ENCODE peak calls at places on chromosomes 4 and X, in nine cellular contexts. One of them, this sample, is unnamed.

GRCh38 chr4:37001688-37002436 is 242.7 kb upstream of the NWD2 start:
- DNase-seq in T-helper 1 cell: no peak
- DNase-seq in ELF-1: no peak
- DNase-seq in vagina: no peak
- DNase-seq in GM13976: no peak
- DNase-seq in DMS153: no peak
- DNase-seq in heart left ventricle: no peak
- DNase-seq in GM23248: no peak
- DNase-seq in GM18507: no peak
- DNase-seq in this sample: no peak

GRCh38 chr4:2865381-2865780 is 21.7 kb downstream of the ADD1 start:
- DNase-seq in GM18507: no peak
- DNase-seq in heart left ventricle: no peak
- DNase-seq in T-helper 1 cell: no peak
- DNase-seq in ELF-1: no peak
- DNase-seq in DMS153: no peak
- DNase-seq in GM13976: no peak
- DNase-seq in vagina: no peak
- DNase-seq in GM23248: no peak
- DNase-seq in this sample: no peak

GRCh38 chr4:155578726-155579385 is 87.8 kb upstream of the GUCY1A1 start:
- DNase-seq in DMS153: no peak
- DNase-seq in vagina: no peak
- DNase-seq in heart left ventricle: no peak
- DNase-seq in GM13976: no peak
- DNase-seq in GM18507: no peak
- DNase-seq in GM23248: peak; percentile 39
- DNase-seq in ELF-1: no peak
- DNase-seq in T-helper 1 cell: no peak
- DNase-seq in this sample: no peak

GRCh38 chr4:48223633-48224295 is 45.9 kb downstream of the TEC start:
- DNase-seq in ELF-1: no peak
- DNase-seq in GM13976: no peak
- DNase-seq in GM23248: no peak
- DNase-seq in vagina: no peak
- DNase-seq in T-helper 1 cell: no peak
- DNase-seq in GM18507: no peak
- DNase-seq in DMS153: no peak
- DNase-seq in heart left ventricle: no peak
- DNase-seq in this sample: no peak

GRCh38 chr4:20538922-20539321 is 161.3 kb upstream of the PACRGL start:
- DNase-seq in DMS153: peak; percentile 79
- DNase-seq in ELF-1: no peak
- DNase-seq in GM18507: no peak
- DNase-seq in T-helper 1 cell: no peak
- DNase-seq in heart left ventricle: no peak
- DNase-seq in vagina: no peak
- DNase-seq in GM23248: no peak
- DNase-seq in GM13976: no peak
- DNase-seq in this sample: no peak

GRCh38 chrX:71095971-71096701 is 485 bp downstream of the FOXO4 start:
- DNase-seq in heart left ventricle: no peak
- DNase-seq in GM13976: peak; percentile 68
- DNase-seq in ELF-1: peak; percentile 76
- DNase-seq in DMS153: no peak
- DNase-seq in vagina: no peak
- DNase-seq in T-helper 1 cell: no peak
- DNase-seq in GM23248: peak; percentile 28
- DNase-seq in GM18507: no peak
- DNase-seq in this sample: no peak

GRCh38 chr4:143381171-143382118 is 44.8 kb downstream of the GAB1 start:
- DNase-seq in vagina: no peak
- DNase-seq in GM13976: no peak
- DNase-seq in ELF-1: no peak
- DNase-seq in DMS153: peak; percentile 76
- DNase-seq in GM23248: peak; percentile 90
- DNase-seq in T-helper 1 cell: no peak
- DNase-seq in GM18507: no peak
- DNase-seq in heart left ventricle: peak; percentile 89
- DNase-seq in this sample: peak; percentile 7

GRCh38 chr4:124276461-124276860 is 436.1 kb downstream of the ANKRD50 start:
- DNase-seq in vagina: no peak
- DNase-seq in heart left ventricle: no peak
- DNase-seq in GM13976: no peak
- DNase-seq in GM23248: peak; percentile 8
- DNase-seq in DMS153: no peak
- DNase-seq in T-helper 1 cell: no peak
- DNase-seq in GM18507: no peak
- DNase-seq in ELF-1: no peak
- DNase-seq in this sample: no peak

GRCh38 chr4:11194431-11194830 is 234.3 kb downstream of the HS3ST1 start:
- DNase-seq in GM23248: no peak
- DNase-seq in vagina: no peak
- DNase-seq in T-helper 1 cell: no peak
- DNase-seq in ELF-1: no peak
- DNase-seq in DMS153: no peak
- DNase-seq in GM13976: no peak
- DNase-seq in heart left ventricle: no peak
- DNase-seq in GM18507: no peak
- DNase-seq in this sample: no peak

GRCh38 chr4:123096038-123096437 is 173.6 kb upstream of the NUDT6 start:
- DNase-seq in DMS153: no peak
- DNase-seq in T-helper 1 cell: no peak
- DNase-seq in GM23248: no peak
- DNase-seq in GM13976: no peak
- DNase-seq in ELF-1: peak; percentile 19
- DNase-seq in GM18507: no peak
- DNase-seq in heart left ventricle: no peak
- DNase-seq in vagina: no peak
- DNase-seq in this sample: no peak

GRCh38 chrX:12975999-12976558 is 1.2 kb downstream of the TMSB4X start:
- DNase-seq in DMS153: no peak
- DNase-seq in GM18507: no peak
- DNase-seq in GM13976: no peak
- DNase-seq in heart left ventricle: peak; percentile 43
- DNase-seq in GM23248: peak; percentile 60
- DNase-seq in ELF-1: peak; percentile 70
- DNase-seq in vagina: no peak
- DNase-seq in T-helper 1 cell: peak; percentile 60
- DNase-seq in this sample: peak; percentile 18